ENCODE peak calls at places on chromosome 3, in five cellular contexts. M, X, V, O and G are unnamed samples.
A peak's percentile ranks its signal among the peaks of the same experiment; 100 is the strongest.

GRCh38 chr3:45987368-45988099 is 8.1 kb downstream of the FYCO1 start:
- DNase-seq in M (peak; percentile 51), X (peak; percentile 56), V (no peak), O (no peak), G (peak; percentile 87)

GRCh38 chr3:108947855-108948254 is 5.8 kb downstream of the GUCA1C start:
- DNase-seq in M (no peak), X (no peak), V (no peak), O (no peak), G (no peak)

GRCh38 chr3:51706021-51706485 is 815 bp upstream of the GRM2 start:
- DNase-seq in M (no peak), X (no peak), V (no peak), O (no peak), G (no peak)

GRCh38 chr3:73827658-73828313 is 203.0 kb upstream of the PDZRN3 start:
- DNase-seq in M (no peak), X (no peak), V (no peak), O (no peak), G (peak; percentile 51)

GRCh38 chr3:27134165-27134796 is 234.9 kb downstream of the NEK10 start:
- DNase-seq in M (peak; percentile 29), X (peak; percentile 17), V (peak; percentile 43), O (peak; percentile 6), G (peak; percentile 79)

GRCh38 chr3:25454411-25454927 is 26.4 kb downstream of the RARB start:
- DNase-seq in M (no peak), X (no peak), V (no peak), O (no peak), G (no peak)

GRCh38 chr3:101325393-101326134 is 5.2 kb upstream of the IMPG2 start:
- DNase-seq in M (no peak), X (no peak), V (no peak), O (no peak), G (no peak)

GRCh38 chr3:105367406-105368213 is 901 bp downstream of the ALCAM start:
- DNase-seq in M (peak; percentile 64), X (no peak), V (peak; percentile 27), O (peak; percentile 85), G (peak; percentile 75)

GRCh38 chr3:52216585-52217408 is 8.6 kb downstream of the TLR9 start:
- DNase-seq in M (peak; percentile 77), X (peak; percentile 49), V (peak; percentile 14), O (no peak), G (peak; percentile 94)

GRCh38 chr3:124126446-124127017 is 134.6 kb upstream of the ROPN1 start:
- DNase-seq in M (no peak), X (no peak), V (no peak), O (no peak), G (no peak)

GRCh38 chr3:107704477-107704876 is 181.7 kb downstream of the BBX start:
- DNase-seq in M (peak; percentile 52), X (no peak), V (no peak), O (no peak), G (no peak)

GRCh38 chr3:58180940-58181587 is 29.7 kb downstream of the DNASE1L3 start:
- DNase-seq in M (no peak), X (no peak), V (no peak), O (no peak), G (no peak)

GRCh38 chr3:10380906-10381795 is 60.2 kb upstream of the SEC13 start:
- DNase-seq in M (no peak), X (no peak), V (no peak), O (no peak), G (peak; percentile 29)

GRCh38 chr3:46646700-46647099 is 34.4 kb downstream of the FAM240A start:
- DNase-seq in M (peak; percentile 54), X (peak; percentile 17), V (no peak), O (no peak), G (peak; percentile 44)

GRCh38 chr3:41267975-41268640 is 68.8 kb downstream of the CTNNB1 start:
- DNase-seq in M (peak; percentile 94), X (peak; percentile 93), V (peak; percentile 86), O (no peak), G (peak; percentile 93)

GRCh38 chr3:149975919-149976318 is 5.2 kb upstream of the PFN2 start:
- DNase-seq in M (no peak), X (no peak), V (no peak), O (no peak), G (no peak)

GRCh38 chr3:10387881-10388621 is 67.1 kb upstream of the SEC13 start:
- DNase-seq in M (peak; percentile 32), X (no peak), V (no peak), O (no peak), G (peak; percentile 28)

GRCh38 chr3:48684480-48685143 is 1.1 kb downstream of the NCKIPSD start:
- DNase-seq in M (no peak), X (no peak), V (no peak), O (peak; percentile 62), G (peak; percentile 27)

GRCh38 chr3:4826237-4827100 is 152.8 kb upstream of the BHLHE40 start:
- DNase-seq in M (peak; percentile 68), X (no peak), V (peak; percentile 21), O (no peak), G (peak; percentile 77)

GRCh38 chr3:105620236-105620635 is 248.6 kb downstream of the CBLB start:
- DNase-seq in M (no peak), X (no peak), V (no peak), O (no peak), G (no peak)

GRCh38 chr3:190516416-190516815 is 2.5 kb downstream of the IL1RAP start:
- DNase-seq in M (peak; percentile 64), X (no peak), V (no peak), O (no peak), G (peak; percentile 32)

GRCh38 chr3:115626006-115626409 is 2.7 kb downstream of the GAP43 start:
- DNase-seq in M (no peak), X (no peak), V (no peak), O (no peak), G (no peak)

GRCh38 chr3:184188080-184188479 is 2.1 kb downstream of the ABCF3 start:
- DNase-seq in M (no peak), X (no peak), V (no peak), O (no peak), G (no peak)

GRCh38 chr3:32117324-32117723 is 10.9 kb downstream of the GPD1L start:
- DNase-seq in M (peak; percentile 27), X (no peak), V (no peak), O (no peak), G (no peak)

GRCh38 chr3:160192310-160192709 is 32.9 kb upstream of the C3orf80 start:
- DNase-seq in M (no peak), X (no peak), V (no peak), O (no peak), G (no peak)

GRCh38 chr3:44712455-44713075 is at the start of gene ZNF502:
- DNase-seq in M (peak; percentile 86), X (peak; percentile 68), V (peak; percentile 51), O (peak; percentile 55), G (peak; percentile 90)

GRCh38 chr3:377158-377561 is 180.6 kb downstream of the CHL1 start:
- DNase-seq in M (peak; percentile 41), X (no peak), V (peak; percentile 4), O (no peak), G (peak; percentile 6)

GRCh38 chr3:143239026-143239425 is 119.5 kb downstream of the CHST2 start:
- DNase-seq in M (peak; percentile 61), X (no peak), V (no peak), O (no peak), G (peak; percentile 47)

GRCh38 chr3:97872209-97873042 is 50.6 kb downstream of the CRYBG3 start:
- DNase-seq in M (peak; percentile 97), X (peak; percentile 84), V (no peak), O (no peak), G (peak; percentile 94)

GRCh38 chr3:59180006-59180405 is 130.2 kb upstream of the CFAP20DC start:
- DNase-seq in M (peak; percentile 6), X (no peak), V (no peak), O (no peak), G (no peak)

GRCh38 chr3:176867681-176868663 is 329.3 kb downstream of the TBL1XR1 start:
- DNase-seq in M (no peak), X (no peak), V (no peak), O (no peak), G (no peak)

GRCh38 chr3:18153571-18154173 is 271.5 kb downstream of the SATB1 start:
- DNase-seq in M (peak; percentile 77), X (peak; percentile 87), V (peak; percentile 61), O (peak; percentile 55), G (peak; percentile 86)

GRCh38 chr3:130582457-130583155 is 65.6 kb downstream of the COL6A6 start:
- DNase-seq in M (no peak), X (no peak), V (no peak), O (no peak), G (peak; percentile 71)

GRCh38 chr3:12476238-12476897 is 7.9 kb upstream of the TSEN2 start:
- DNase-seq in M (peak; percentile 53), X (peak; percentile 57), V (no peak), O (no peak), G (peak; percentile 60)

GRCh38 chr3:171175840-171176239 is 149.3 kb upstream of the SLC2A2 start:
- DNase-seq in M (no peak), X (no peak), V (no peak), O (no peak), G (peak; percentile 44)
- H3K4me3 ChIP-seq in M (no peak overlapping the region), X (no peak overlapping the region), V (no peak overlapping the region), O (no peak overlapping the region), G (no peak overlapping the region)

GRCh38 chr3:114444216-114444615 is 150.4 kb downstream of the TIGIT start:
- DNase-seq in M (peak; percentile 31), X (no peak), V (no peak), O (no peak), G (peak; percentile 33)

GRCh38 chr3:114439279-114439678 is 145.5 kb downstream of the TIGIT start:
- DNase-seq in M (peak; percentile 49), X (no peak), V (no peak), O (no peak), G (no peak)

GRCh38 chr3:114441386-114441785 is 147.6 kb downstream of the TIGIT start:
- DNase-seq in M (no peak), X (no peak), V (no peak), O (no peak), G (no peak)

GRCh38 chr3:114440700-114441099 is 146.9 kb downstream of the TIGIT start:
- DNase-seq in M (no peak), X (no peak), V (no peak), O (no peak), G (no peak)

GRCh38 chr3:114442251-114442650 is 148.4 kb downstream of the TIGIT start:
- DNase-seq in M (peak; percentile 68), X (peak; percentile 41), V (no peak), O (no peak), G (peak; percentile 57)
- H3K4me3 ChIP-seq in M (no peak overlapping the region), X (no peak overlapping the region), V (no peak overlapping the region), O (no peak overlapping the region), G (no peak overlapping the region)

GRCh38 chr3:13798401-13798800 is 81.5 kb downstream of the WNT7A start:
- DNase-seq in M (no peak), X (no peak), V (no peak), O (no peak), G (no peak)
- H3K4me3 ChIP-seq in M (no peak overlapping the region), X (no peak overlapping the region), V (no peak overlapping the region), O (no peak overlapping the region), G (no peak overlapping the region)

GRCh38 chr3:172766241-172766640 is 15.7 kb downstream of the ECT2 start:
- DNase-seq in M (no peak), X (no peak), V (no peak), O (no peak), G (peak; percentile 33)

GRCh38 chr3:172776049-172776717 is 25.7 kb downstream of the ECT2 start:
- DNase-seq in M (no peak), X (no peak), V (no peak), O (no peak), G (no peak)

GRCh38 chr3:172766718-172767405 is 16.3 kb downstream of the ECT2 start:
- DNase-seq in M (no peak), X (no peak), V (no peak), O (no peak), G (no peak)

GRCh38 chr3:172770382-172770781 is 19.9 kb downstream of the ECT2 start:
- DNase-seq in M (no peak), X (no peak), V (no peak), O (no peak), G (no peak)

GRCh38 chr3:172771672-172772071 is 21.1 kb downstream of the ECT2 start:
- DNase-seq in M (no peak), X (no peak), V (no peak), O (no peak), G (no peak)
- H3K4me3 ChIP-seq in M (no peak overlapping the region), X (no peak overlapping the region), V (no peak overlapping the region), O (no peak overlapping the region), G (no peak overlapping the region)